ENCODE peak calls at places on chromosomes 7 and 10, in five cellular contexts. One of them, this sample, is unnamed. For H3K27me3, the result is how much of the 10 kb centered on the place peaks cover.

GRCh38 chr10:110151467-110151866 is 55.9 kb upstream of the MXI1 start:
- DNase-seq in MM.1S: no peak
- DNase-seq in GM23338: no peak
- DNase-seq in cardiac muscle cell: no peak
- DNase-seq in CD4-positive, alpha-beta memory T cell: no peak
- DNase-seq in this sample: no peak

GRCh38 chr10:111107023-111107422 is 30.2 kb downstream of the ADRA2A start:
- DNase-seq in CD4-positive, alpha-beta memory T cell: no peak
- DNase-seq in MM.1S: no peak
- DNase-seq in cardiac muscle cell: no peak
- DNase-seq in GM23338: peak
- DNase-seq in this sample: no peak

GRCh38 chr10:102121739-102122372 is 1.7 kb upstream of the LDB1 start:
- DNase-seq in GM23338: peak
- DNase-seq in MM.1S: no peak
- DNase-seq in CD4-positive, alpha-beta memory T cell: no peak
- DNase-seq in cardiac muscle cell: peak
- DNase-seq in this sample: no peak

GRCh38 chr10:74822583-74823089 is 3.8 kb upstream of the KAT6B start:
- DNase-seq in CD4-positive, alpha-beta memory T cell: no peak
- DNase-seq in cardiac muscle cell: no peak
- DNase-seq in MM.1S: no peak
- DNase-seq in GM23338: no peak
- DNase-seq in this sample: no peak

GRCh38 chr7:32518534-32519140 is 23.3 kb downstream of the AVL9 start:
- DNase-seq in CD4-positive, alpha-beta memory T cell: no peak
- DNase-seq in cardiac muscle cell: peak
- DNase-seq in GM23338: peak
- DNase-seq in MM.1S: no peak
- DNase-seq in this sample: no peak

GRCh38 chr10:98254234-98254858 is 13.6 kb downstream of the LOXL4 start:
- DNase-seq in MM.1S: peak
- DNase-seq in CD4-positive, alpha-beta memory T cell: no peak
- DNase-seq in GM23338: no peak
- DNase-seq in cardiac muscle cell: no peak
- DNase-seq in this sample: no peak

GRCh38 chr7:110412614-110413013 is 678.3 kb upstream of the LRRN3 start:
- DNase-seq in MM.1S: no peak
- DNase-seq in CD4-positive, alpha-beta memory T cell: no peak
- DNase-seq in cardiac muscle cell: no peak
- DNase-seq in GM23338: no peak
- DNase-seq in this sample: no peak

GRCh38 chr7:84025332-84025927 is 169.2 kb downstream of the SEMA3A start:
- DNase-seq in CD4-positive, alpha-beta memory T cell: no peak
- DNase-seq in MM.1S: no peak
- DNase-seq in cardiac muscle cell: no peak
- DNase-seq in GM23338: peak
- DNase-seq in this sample: no peak

GRCh38 chr7:117212969-117213877 is 109.6 kb downstream of the WNT2 start:
- DNase-seq in MM.1S: peak
- DNase-seq in cardiac muscle cell: peak
- DNase-seq in GM23338: peak
- DNase-seq in CD4-positive, alpha-beta memory T cell: peak
- DNase-seq in this sample: peak

GRCh38 chr10:112752268-112752667 is 197.8 kb upstream of the TCF7L2 start:
- DNase-seq in MM.1S: no peak
- DNase-seq in CD4-positive, alpha-beta memory T cell: no peak
- DNase-seq in GM23338: no peak
- DNase-seq in cardiac muscle cell: no peak
- DNase-seq in this sample: no peak

GRCh38 chr10:12597800-12598750 is 248.7 kb downstream of the CAMK1D start:
- DNase-seq in CD4-positive, alpha-beta memory T cell: no peak
- DNase-seq in cardiac muscle cell: no peak
- DNase-seq in MM.1S: no peak
- DNase-seq in GM23338: no peak
- DNase-seq in this sample: no peak

GRCh38 chr7:1425292-1426136 is 33.8 kb downstream of the MICALL2 start:
- DNase-seq in MM.1S: no peak
- DNase-seq in cardiac muscle cell: peak
- DNase-seq in GM23338: peak
- DNase-seq in CD4-positive, alpha-beta memory T cell: no peak
- DNase-seq in this sample: no peak
- H3K27me3 ChIP-seq in MM.1S: half or more
- H3K27me3 ChIP-seq in cardiac muscle cell: under half
- H3K27me3 ChIP-seq in GM23338: under half
- H3K27me3 ChIP-seq in CD4-positive, alpha-beta memory T cell: under half
- H3K27me3 ChIP-seq in this sample: under half

GRCh38 chr7:52959878-52960660 is 75.4 kb upstream of the POM121L12 start:
- DNase-seq in GM23338: no peak
- DNase-seq in cardiac muscle cell: no peak
- DNase-seq in MM.1S: no peak
- DNase-seq in CD4-positive, alpha-beta memory T cell: no peak
- DNase-seq in this sample: no peak

GRCh38 chr7:52961084-52961483 is 74.3 kb upstream of the POM121L12 start:
- DNase-seq in cardiac muscle cell: peak
- DNase-seq in MM.1S: no peak
- DNase-seq in GM23338: no peak
- DNase-seq in CD4-positive, alpha-beta memory T cell: no peak
- DNase-seq in this sample: no peak

GRCh38 chr7:52959336-52959735 is 76.1 kb upstream of the POM121L12 start:
- DNase-seq in CD4-positive, alpha-beta memory T cell: no peak
- DNase-seq in GM23338: no peak
- DNase-seq in cardiac muscle cell: no peak
- DNase-seq in MM.1S: no peak
- DNase-seq in this sample: no peak

GRCh38 chr7:52956379-52956915 is 79.0 kb upstream of the POM121L12 start:
- DNase-seq in CD4-positive, alpha-beta memory T cell: no peak
- DNase-seq in MM.1S: no peak
- DNase-seq in GM23338: peak
- DNase-seq in cardiac muscle cell: no peak
- DNase-seq in this sample: no peak

DNA sequence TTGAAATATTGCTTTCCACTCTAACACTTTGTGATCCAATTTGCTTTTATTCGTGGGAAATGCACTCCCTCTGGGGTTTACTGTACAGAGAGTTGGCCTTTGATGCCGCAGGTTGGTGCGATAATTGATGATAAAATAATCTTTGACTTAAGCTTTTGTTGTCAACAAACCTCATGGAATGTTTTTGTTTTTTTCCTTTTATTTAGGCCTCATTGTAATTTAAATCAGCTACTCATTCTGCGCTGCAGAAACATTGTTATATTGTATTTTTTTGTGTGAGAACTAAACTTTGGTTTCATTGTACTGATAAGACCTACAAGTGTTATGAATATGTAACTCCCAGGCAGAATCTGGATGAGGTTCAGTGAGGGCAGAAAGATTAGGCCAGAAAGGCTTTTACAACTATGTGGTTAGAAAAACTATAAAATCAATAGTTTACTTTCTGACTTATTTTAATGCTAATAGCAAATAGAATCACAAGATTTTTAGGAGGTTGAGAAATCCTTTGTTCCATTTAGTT is 76.8 kb upstream of the POM121L12 start:
- DNase-seq in GM23338: no peak
- DNase-seq in cardiac muscle cell: no peak
- DNase-seq in CD4-positive, alpha-beta memory T cell: no peak
- DNase-seq in MM.1S: no peak
- DNase-seq in this sample: no peak
- H3K27me3 ChIP-seq in GM23338: under half
- H3K27me3 ChIP-seq in cardiac muscle cell: under half
- H3K27me3 ChIP-seq in CD4-positive, alpha-beta memory T cell: under half
- H3K27me3 ChIP-seq in MM.1S: under half
- H3K27me3 ChIP-seq in this sample: under half

DNA sequence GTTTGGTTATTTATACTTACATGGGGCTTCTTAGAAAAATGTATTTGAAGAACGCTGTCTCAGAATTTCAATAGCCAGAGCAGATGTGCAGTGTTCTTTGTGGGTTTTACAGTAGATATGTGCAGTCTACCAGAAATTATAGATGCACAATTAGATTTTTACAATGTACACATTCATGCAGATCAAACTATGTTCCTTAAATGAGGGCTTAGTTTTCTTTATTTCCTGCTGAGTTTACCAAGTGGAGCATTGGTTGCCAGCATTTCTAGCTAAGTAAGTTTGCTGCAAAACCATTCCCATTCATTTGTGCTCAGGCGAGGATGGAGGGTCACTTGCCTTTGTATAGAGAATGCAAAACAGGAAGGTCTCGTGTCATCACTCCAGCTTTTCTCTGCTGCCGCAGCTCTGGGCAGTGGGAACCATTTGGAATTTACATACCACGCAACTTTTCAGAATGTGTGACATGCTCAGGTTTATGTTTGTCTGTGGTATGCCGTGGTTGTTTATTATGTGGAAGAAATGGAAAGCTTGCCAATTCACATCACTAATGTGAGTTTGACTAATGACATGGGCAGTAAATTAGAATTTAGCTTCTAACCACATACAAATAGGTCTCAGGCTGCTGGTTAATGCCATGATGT is 198.6 kb downstream of the TRIL start:
- DNase-seq in GM23338: peak
- DNase-seq in MM.1S: no peak
- DNase-seq in CD4-positive, alpha-beta memory T cell: no peak
- DNase-seq in cardiac muscle cell: no peak
- DNase-seq in this sample: no peak
- H3K27me3 ChIP-seq in GM23338: under half
- H3K27me3 ChIP-seq in MM.1S: under half
- H3K27me3 ChIP-seq in CD4-positive, alpha-beta memory T cell: under half
- H3K27me3 ChIP-seq in cardiac muscle cell: under half
- H3K27me3 ChIP-seq in this sample: under half

GRCh38 chr10:8048281-8049008 is 6.0 kb upstream of the GATA3 start:
- DNase-seq in GM23338: peak
- DNase-seq in CD4-positive, alpha-beta memory T cell: peak
- DNase-seq in cardiac muscle cell: no peak
- DNase-seq in MM.1S: no peak
- DNase-seq in this sample: peak
- H3K27me3 ChIP-seq in GM23338: half or more
- H3K27me3 ChIP-seq in CD4-positive, alpha-beta memory T cell: half or more
- H3K27me3 ChIP-seq in cardiac muscle cell: half or more
- H3K27me3 ChIP-seq in MM.1S: under half
- H3K27me3 ChIP-seq in this sample: under half

DNA sequence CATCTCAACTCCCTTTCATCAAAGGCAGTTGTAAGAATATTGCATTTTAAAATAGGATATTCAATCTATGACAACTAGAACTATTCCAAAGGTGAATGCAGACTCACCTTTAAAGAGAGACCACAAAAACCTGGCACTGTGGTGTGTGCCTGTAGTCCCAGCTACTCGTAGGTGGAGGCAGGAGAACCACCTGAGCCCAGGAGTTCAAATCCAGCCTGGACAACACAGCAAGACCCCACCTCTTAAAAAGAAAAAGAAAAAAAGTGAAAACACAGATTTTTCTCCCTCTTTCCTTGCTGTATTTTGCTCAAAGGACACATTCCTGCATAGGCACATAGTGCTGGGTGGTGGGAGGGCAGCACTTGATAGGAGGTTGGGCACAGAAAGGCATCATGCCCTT is 739 bp upstream of the ALDH18A1 start:
- DNase-seq in MM.1S: no peak
- DNase-seq in cardiac muscle cell: no peak
- DNase-seq in GM23338: no peak
- DNase-seq in CD4-positive, alpha-beta memory T cell: no peak
- DNase-seq in this sample: no peak
- H3K27me3 ChIP-seq in MM.1S: under half
- H3K27me3 ChIP-seq in cardiac muscle cell: under half
- H3K27me3 ChIP-seq in GM23338: under half
- H3K27me3 ChIP-seq in CD4-positive, alpha-beta memory T cell: under half
- H3K27me3 ChIP-seq in this sample: under half

GRCh38 chr10:43077421-43078171 is 727 bp downstream of the RET start:
- DNase-seq in MM.1S: no peak
- DNase-seq in GM23338: peak
- DNase-seq in CD4-positive, alpha-beta memory T cell: no peak
- DNase-seq in cardiac muscle cell: peak
- DNase-seq in this sample: no peak
- H3K27me3 ChIP-seq in MM.1S: under half
- H3K27me3 ChIP-seq in GM23338: under half
- H3K27me3 ChIP-seq in CD4-positive, alpha-beta memory T cell: under half
- H3K27me3 ChIP-seq in cardiac muscle cell: half or more
- H3K27me3 ChIP-seq in this sample: under half

GRCh38 chr10:128563387-128563786 is 437.2 kb upstream of the MKI67 start:
- DNase-seq in CD4-positive, alpha-beta memory T cell: no peak
- DNase-seq in GM23338: no peak
- DNase-seq in cardiac muscle cell: no peak
- DNase-seq in MM.1S: no peak
- DNase-seq in this sample: no peak
- H3K27me3 ChIP-seq in CD4-positive, alpha-beta memory T cell: under half
- H3K27me3 ChIP-seq in GM23338: under half
- H3K27me3 ChIP-seq in cardiac muscle cell: under half
- H3K27me3 ChIP-seq in MM.1S: under half
- H3K27me3 ChIP-seq in this sample: under half

DNA sequence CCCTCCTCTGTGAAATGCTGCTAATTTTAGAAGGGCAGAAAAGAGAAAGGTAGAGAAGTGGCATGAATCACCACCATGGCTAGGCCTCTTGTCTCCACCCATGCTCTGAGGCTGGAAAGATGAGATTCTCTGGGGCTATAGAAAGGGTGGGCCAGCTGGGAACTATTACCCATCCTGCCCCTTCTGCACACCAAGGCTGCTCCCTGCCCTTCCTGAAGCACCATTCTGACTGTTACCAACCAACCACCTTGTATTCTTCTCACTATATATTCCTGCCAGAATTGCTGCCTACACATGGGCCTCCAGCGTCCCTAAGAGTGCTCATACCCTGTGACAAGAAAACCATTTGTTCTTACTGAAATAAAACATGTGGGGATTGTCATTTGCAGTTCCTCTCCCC is 11.4 kb upstream of the DLX6 start:
- DNase-seq in MM.1S: no peak
- DNase-seq in cardiac muscle cell: no peak
- DNase-seq in GM23338: no peak
- DNase-seq in CD4-positive, alpha-beta memory T cell: no peak
- DNase-seq in this sample: no peak
- H3K27me3 ChIP-seq in MM.1S: under half
- H3K27me3 ChIP-seq in cardiac muscle cell: half or more
- H3K27me3 ChIP-seq in GM23338: half or more
- H3K27me3 ChIP-seq in CD4-positive, alpha-beta memory T cell: half or more
- H3K27me3 ChIP-seq in this sample: under half

This sample was measured in naive thymus-derived CD4-positive, alpha-beta T cell.